ENCODE peak calls at places on chromosomes 12 and 14, in four cellular contexts. G is BJ, Y is KBM-7, J is GOT3. I is an unnamed sample.

GRCh38 chr14:86654558-86655184 is 1124.7 kb downstream of the FLRT2 start:
- DNase-seq in J (no peak), G (no peak), Y (peak), I (no peak)

GRCh38 chr12:40827923-40828592 is 135.8 kb downstream of the CNTN1 start:
- DNase-seq in G (no peak), J (no peak), Y (no peak), I (no peak)

GRCh38 chr12:9244894-9245293 is 36.7 kb upstream of the PZP start:
- DNase-seq in J (no peak), G (no peak), Y (no peak), I (no peak)

GRCh38 chr12:40969796-40970195 is 218.3 kb upstream of the PDZRN4 start:
- DNase-seq in Y (no peak), G (no peak), J (no peak), I (no peak)

GRCh38 chr14:81990312-81990761 is 456.7 kb upstream of the SEL1L start:
- DNase-seq in Y (peak), G (no peak), J (no peak), I (no peak)

GRCh38 chr12:91892081-91892855 is 253.4 kb downstream of the BTG1 start:
- DNase-seq in Y (no peak), J (no peak), G (no peak), I (no peak)

GRCh38 chr14:65369560-65369959 is 43.0 kb upstream of the FUT8 start:
- DNase-seq in J (no peak), Y (no peak), G (no peak), I (no peak)

GRCh38 chr14:77761205-77761931 is 412 bp upstream of the SNW1 start:
- DNase-seq in J (peak), Y (peak), G (peak), I (no peak)

GRCh38 chr12:102461501-102461900 is 18.9 kb downstream of the IGF1 start:
- DNase-seq in Y (no peak), J (no peak), G (no peak), I (no peak)

GRCh38 chr12:92661269-92661668 is 41.5 kb upstream of the PLEKHG7 start:
- DNase-seq in Y (no peak), J (no peak), G (no peak), I (no peak)

GRCh38 chr12:132466241-132467188 is 23.4 kb upstream of the FBRSL1 start:
- DNase-seq in J (no peak), Y (no peak), G (no peak), I (no peak)

GRCh38 chr14:75088566-75089373 is 19.3 kb downstream of the ZC2HC1C start:
- DNase-seq in J (no peak), G (no peak), Y (peak), I (no peak)

GRCh38 chr12:12540261-12541013 is 22.2 kb downstream of the DUSP16 start:
- DNase-seq in Y (peak), J (no peak), G (no peak), I (no peak)

GRCh38 chr12:23729354-23729753 is 220.1 kb downstream of the SOX5 start:
- DNase-seq in J (no peak), Y (no peak), G (no peak), I (no peak)

GRCh38 chr12:13196302-13196921 is at the start of gene EMP1:
- DNase-seq in G (peak), J (peak), Y (peak), I (no peak)

GRCh38 chr12:26134540-26134939 is 9.7 kb upstream of the BHLHE41 start:
- DNase-seq in G (no peak), Y (no peak), J (no peak), I (no peak)

GRCh38 chr14:94638330-94638729 is 26.1 kb downstream of the SERPINA3 start:
- DNase-seq in Y (no peak), G (no peak), J (no peak), I (no peak)

GRCh38 chr14:64612021-64612380 is 62.2 kb downstream of the PPP1R36 start:
- DNase-seq in G (peak), J (no peak), Y (no peak), I (no peak)

GRCh38 chr14:102421366-102422057 is 58.8 kb downstream of the TECPR2 start:
- DNase-seq in Y (no peak), G (no peak), J (no peak), I (no peak)

GRCh38 chr14:66121859-66122258 is 364.3 kb upstream of the CCDC196 start:
- DNase-seq in G (no peak), J (no peak), Y (no peak), I (no peak)

GRCh38 chr12:107236824-107237467 is 143.6 kb upstream of the CRY1 start:
- DNase-seq in G (no peak), J (no peak), Y (no peak), I (no peak)

GRCh38 chr14:70888151-70888499 is 19.1 kb upstream of the PCNX1 start:
- DNase-seq in J (no peak), G (no peak), Y (no peak), I (no peak)

GRCh38 chr14:95061317-95062093 is 95.8 kb downstream of the DICER1 start:
- DNase-seq in G (no peak), J (no peak), Y (no peak), I (no peak)

GRCh38 chr12:77577756-77578155 is 252.9 kb upstream of the NAV3 start:
- DNase-seq in G (no peak), J (no peak), Y (no peak), I (no peak)

GRCh38 chr12:12992418-12993175 is 7.5 kb downstream of the HEBP1 start:
- DNase-seq in J (no peak), G (peak), Y (peak), I (no peak)

GRCh38 chr14:34035177-34035933 is 84.5 kb upstream of the EGLN3 start:
- DNase-seq in J (no peak), Y (no peak), G (no peak), I (no peak)

I was measured in D721Med.